ENCODE peak calls at places on chromosomes 13 and 19, in five cellular contexts. One of them, this sample, is unnamed.

GRCh38 chr19:4061178-4061682 is 5.5 kb downstream of the ZBTB7A start:
- ATAC-seq in heart right ventricle: peak
- ATAC-seq in activated CD8-positive, alpha-beta T cell treated with anti-CD3 and anti-CD28 coated beads for 36 hours: no peak
- ATAC-seq in RWPE2: peak
- ATAC-seq in Right ventricle myocardium superior: peak
- ATAC-seq in this sample: no peak

GRCh38 chr19:51101171-51101865 is 6.9 kb downstream of the CTU1 start:
- ATAC-seq in heart right ventricle: no peak
- ATAC-seq in activated CD8-positive, alpha-beta T cell treated with anti-CD3 and anti-CD28 coated beads for 36 hours: no peak
- ATAC-seq in RWPE2: no peak
- ATAC-seq in Right ventricle myocardium superior: peak
- ATAC-seq in this sample: no peak

GRCh38 chr19:38665950-38666661 is 18.7 kb downstream of the ACTN4 start:
- ATAC-seq in heart right ventricle: peak
- ATAC-seq in activated CD8-positive, alpha-beta T cell treated with anti-CD3 and anti-CD28 coated beads for 36 hours: no peak
- ATAC-seq in RWPE2: peak
- ATAC-seq in Right ventricle myocardium superior: peak
- ATAC-seq in this sample: no peak

GRCh38 chr19:51784922-51785690 is 9.9 kb upstream of the FPR3 start:
- ATAC-seq in heart right ventricle: peak
- ATAC-seq in activated CD8-positive, alpha-beta T cell treated with anti-CD3 and anti-CD28 coated beads for 36 hours: peak
- ATAC-seq in RWPE2: peak
- ATAC-seq in Right ventricle myocardium superior: peak
- ATAC-seq in this sample: peak

GRCh38 chr19:35781650-35782049 is 6.3 kb downstream of the ARHGAP33 start:
- ATAC-seq in heart right ventricle: no peak
- ATAC-seq in activated CD8-positive, alpha-beta T cell treated with anti-CD3 and anti-CD28 coated beads for 36 hours: no peak
- ATAC-seq in RWPE2: no peak
- ATAC-seq in Right ventricle myocardium superior: no peak
- ATAC-seq in this sample: no peak

GRCh38 chr19:14056741-14057356 is 5.0 kb downstream of the PALM3 start:
- ATAC-seq in heart right ventricle: no peak
- ATAC-seq in activated CD8-positive, alpha-beta T cell treated with anti-CD3 and anti-CD28 coated beads for 36 hours: no peak
- ATAC-seq in RWPE2: no peak
- ATAC-seq in Right ventricle myocardium superior: no peak
- ATAC-seq in this sample: no peak

GRCh38 chr19:46017095-46017429 is 5.8 kb downstream of the PGLYRP1 start:
- ATAC-seq in heart right ventricle: peak
- ATAC-seq in activated CD8-positive, alpha-beta T cell treated with anti-CD3 and anti-CD28 coated beads for 36 hours: no peak
- ATAC-seq in RWPE2: no peak
- ATAC-seq in Right ventricle myocardium superior: no peak
- ATAC-seq in this sample: no peak

GRCh38 chr19:3902317-3902973 is 22.0 kb downstream of the ATCAY start:
- ATAC-seq in heart right ventricle: no peak
- ATAC-seq in activated CD8-positive, alpha-beta T cell treated with anti-CD3 and anti-CD28 coated beads for 36 hours: no peak
- ATAC-seq in RWPE2: no peak
- ATAC-seq in Right ventricle myocardium superior: no peak
- ATAC-seq in this sample: no peak

GRCh38 chr19:3003046-3003445 is 25.7 kb downstream of the TLE6 start:
- ATAC-seq in heart right ventricle: no peak
- ATAC-seq in activated CD8-positive, alpha-beta T cell treated with anti-CD3 and anti-CD28 coated beads for 36 hours: no peak
- ATAC-seq in RWPE2: no peak
- ATAC-seq in Right ventricle myocardium superior: no peak
- ATAC-seq in this sample: no peak

GRCh38 chr19:13172335-13173128 is 22.3 kb downstream of the IER2 start:
- ATAC-seq in heart right ventricle: peak
- ATAC-seq in activated CD8-positive, alpha-beta T cell treated with anti-CD3 and anti-CD28 coated beads for 36 hours: peak
- ATAC-seq in RWPE2: peak
- ATAC-seq in Right ventricle myocardium superior: peak
- ATAC-seq in this sample: peak

GRCh38 chr13:90883592-90883991 is 463.9 kb upstream of the MIR17HG start:
- ATAC-seq in heart right ventricle: no peak
- ATAC-seq in activated CD8-positive, alpha-beta T cell treated with anti-CD3 and anti-CD28 coated beads for 36 hours: no peak
- ATAC-seq in RWPE2: no peak
- ATAC-seq in Right ventricle myocardium superior: no peak
- ATAC-seq in this sample: no peak

GRCh38 chr13:37417042-37417441 is 181.5 kb downstream of the POSTN start:
- ATAC-seq in heart right ventricle: no peak
- ATAC-seq in activated CD8-positive, alpha-beta T cell treated with anti-CD3 and anti-CD28 coated beads for 36 hours: no peak
- ATAC-seq in RWPE2: peak
- ATAC-seq in Right ventricle myocardium superior: no peak
- ATAC-seq in this sample: no peak

GRCh38 chr19:35009424-35010415 is 9.6 kb downstream of the GRAMD1A start:
- ATAC-seq in heart right ventricle: no peak
- ATAC-seq in activated CD8-positive, alpha-beta T cell treated with anti-CD3 and anti-CD28 coated beads for 36 hours: no peak
- ATAC-seq in RWPE2: no peak
- ATAC-seq in Right ventricle myocardium superior: no peak
- ATAC-seq in this sample: no peak

GRCh38 chr13:21022056-21022693 is 39.2 kb downstream of the LATS2 start:
- ATAC-seq in heart right ventricle: no peak
- ATAC-seq in activated CD8-positive, alpha-beta T cell treated with anti-CD3 and anti-CD28 coated beads for 36 hours: no peak
- ATAC-seq in RWPE2: no peak
- ATAC-seq in Right ventricle myocardium superior: no peak
- ATAC-seq in this sample: no peak

GRCh38 chr19:31279436-31279765 is 69.8 kb downstream of the TSHZ3 start:
- ATAC-seq in heart right ventricle: no peak
- ATAC-seq in activated CD8-positive, alpha-beta T cell treated with anti-CD3 and anti-CD28 coated beads for 36 hours: no peak
- ATAC-seq in RWPE2: no peak
- ATAC-seq in Right ventricle myocardium superior: no peak
- ATAC-seq in this sample: no peak

GRCh38 chr19:39112338-39112890 is 13.2 kb upstream of the PAK4 start:
- ATAC-seq in heart right ventricle: no peak
- ATAC-seq in activated CD8-positive, alpha-beta T cell treated with anti-CD3 and anti-CD28 coated beads for 36 hours: no peak
- ATAC-seq in RWPE2: peak
- ATAC-seq in Right ventricle myocardium superior: no peak
- ATAC-seq in this sample: no peak

GRCh38 chr13:108176685-108177274 is 38.6 kb downstream of the LIG4 start:
- ATAC-seq in heart right ventricle: no peak
- ATAC-seq in activated CD8-positive, alpha-beta T cell treated with anti-CD3 and anti-CD28 coated beads for 36 hours: no peak
- ATAC-seq in RWPE2: no peak
- ATAC-seq in Right ventricle myocardium superior: no peak
- ATAC-seq in this sample: no peak